ENCODE peak calls at places on chromosomes 11 and 22, in five cellular contexts. M, T, Z, Q and K are unnamed samples.

GRCh38 chr11:130523166-130523565 is 74.7 kb downstream of the ADAMTS15 start:
- DNase-seq in M (no peak), T (no peak), Z (no peak), Q (no peak), K (no peak)

GRCh38 chr11:71200761-71201160 is 51.6 kb downstream of the SHANK2 start:
- DNase-seq in M (no peak), T (no peak), Z (no peak), Q (no peak), K (no peak)

GRCh38 chr11:109033627-109034340 is 368.9 kb downstream of the DDX10 start:
- DNase-seq in M (no peak), T (no peak), Z (no peak), Q (no peak), K (no peak)

GRCh38 chr11:37861671-37862070 is 1263.6 kb upstream of the RAG2 start:
- DNase-seq in M (no peak), T (no peak), Z (no peak), Q (no peak), K (no peak)

GRCh38 chr11:93591247-93591898 is 48.2 kb upstream of the SMCO4 start:
- DNase-seq in M (no peak), T (no peak), Z (peak; percentile 19), Q (no peak), K (no peak)

GRCh38 chr22:23180893-23181762 is 819 bp downstream of the BCR start:
- DNase-seq in M (no peak), T (peak; percentile 97), Z (no peak), Q (no peak), K (peak; percentile 73)

GRCh38 chr22:20013382-20013871 is 3.2 kb downstream of the ARVCF start:
- DNase-seq in M (no peak), T (peak; percentile 90), Z (no peak), Q (peak; percentile 82), K (no peak)

GRCh38 chr22:28181332-28181731 is 262.3 kb upstream of the PITPNB start:
- DNase-seq in M (no peak), T (no peak), Z (no peak), Q (no peak), K (no peak)

GRCh38 chr22:25081409-25081824 is 118.2 kb upstream of the CRYBB3 start:
- DNase-seq in M (no peak), T (peak; percentile 38), Z (peak; percentile 15), Q (peak; percentile 9), K (no peak)

GRCh38 chr11:101612481-101612880 is 28.7 kb upstream of the TRPC6 start:
- DNase-seq in M (no peak), T (no peak), Z (no peak), Q (no peak), K (no peak)

GRCh38 chr22:24497879-24498278 is 2.7 kb downstream of the UPB1 start:
- DNase-seq in M (no peak), T (no peak), Z (no peak), Q (no peak), K (no peak)

GRCh38 chr11:119365071-119365591 is 16.4 kb downstream of the USP2 start:
- DNase-seq in M (no peak), T (no peak), Z (no peak), Q (no peak), K (no peak)

GRCh38 chr22:22106855-22107254 is 124.3 kb upstream of the TOP3B start:
- DNase-seq in M (no peak), T (no peak), Z (no peak), Q (no peak), K (no peak)

GRCh38 chr11:13784848-13785247 is 116.4 kb downstream of the FAR1 start:
- DNase-seq in M (no peak), T (no peak), Z (no peak), Q (no peak), K (no peak)

GRCh38 chr11:123798079-123798478 is 8.1 kb downstream of the OR6M1 start:
- DNase-seq in M (no peak), T (no peak), Z (no peak), Q (no peak), K (no peak)

GRCh38 chr22:19821523-19822300 is 33.0 kb downstream of the GNB1L start:
- DNase-seq in M (no peak), T (no peak), Z (no peak), Q (no peak), K (no peak)

GRCh38 chr22:46006379-46007002 is 29.5 kb upstream of the WNT7B start:
- DNase-seq in M (peak; percentile 78), T (peak; percentile 83), Z (peak; percentile 60), Q (peak; percentile 90), K (peak; percentile 97)

GRCh38 chr11:126442523-126442922 is 87.0 kb downstream of the ST3GAL4 start:
- DNase-seq in M (no peak), T (no peak), Z (no peak), Q (no peak), K (no peak)

GRCh38 chr11:76591416-76591815 is 79.1 kb downstream of the LRRC32 start:
- DNase-seq in M (no peak), T (no peak), Z (no peak), Q (no peak), K (peak; percentile 53)

GRCh38 chr11:114738954-114739353 is 60.6 kb downstream of the NXPE2 start:
- DNase-seq in M (no peak), T (peak; percentile 30), Z (peak; percentile 22), Q (peak; percentile 18), K (no peak)

GRCh38 chr11:66459138-66459778 is 7.4 kb upstream of the PELI3 start:
- DNase-seq in M (no peak), T (no peak), Z (no peak), Q (no peak), K (no peak)

GRCh38 chr11:71252782-71253730 is 679 bp upstream of the SHANK2 start:
- DNase-seq in M (no peak), T (no peak), Z (peak; percentile 48), Q (peak; percentile 18), K (no peak)

GRCh38 chr11:128776434-128777284 is 82.8 kb downstream of the FLI1 start:
- DNase-seq in M (no peak), T (peak; percentile 58), Z (peak; percentile 22), Q (peak; percentile 70), K (no peak)

GRCh38 chr11:30107899-30108298 is 91.1 kb upstream of the KCNA4 start:
- DNase-seq in M (no peak), T (no peak), Z (no peak), Q (no peak), K (no peak)

GRCh38 chr11:18641677-18642076 is 7.5 kb upstream of the SPTY2D1 start:
- DNase-seq in M (no peak), T (no peak), Z (no peak), Q (no peak), K (no peak)

GRCh38 chr11:36711104-36711825 is 113.2 kb upstream of the RAG2 start:
- DNase-seq in M (no peak), T (no peak), Z (no peak), Q (no peak), K (no peak)

GRCh38 chr11:86192858-86193257 is 51.7 kb upstream of the EED start:
- DNase-seq in M (no peak), T (no peak), Z (no peak), Q (no peak), K (no peak)

GRCh38 chr22:32858121-32858703 is 56.7 kb downstream of the TIMP3 start:
- DNase-seq in M (no peak), T (no peak), Z (no peak), Q (no peak), K (no peak)

GRCh38 chr22:31286360-31287255 is 5.7 kb downstream of the PIK3IP1 start:
- DNase-seq in M (no peak), T (no peak), Z (no peak), Q (no peak), K (no peak)

GRCh38 chr22:22833059-22833458 is 54.6 kb upstream of the IGLL5 start:
- DNase-seq in M (no peak), T (no peak), Z (no peak), Q (no peak), K (no peak)

GRCh38 chr11:60863550-60864521 is 3.5 kb upstream of the ZP1 start:
- DNase-seq in M (no peak), T (no peak), Z (no peak), Q (no peak), K (peak; percentile 31)

GRCh38 chr22:26811717-26811992 is 154.3 kb downstream of the MIAT start:
- DNase-seq in M (no peak), T (no peak), Z (no peak), Q (no peak), K (no peak)

GRCh38 chr11:120561286-120561685 is 49.7 kb downstream of the GRIK4 start:
- DNase-seq in M (no peak), T (no peak), Z (no peak), Q (no peak), K (peak; percentile 27)

GRCh38 chr11:105611837-105612480 is 2.1 kb downstream of the GRIA4 start:
- DNase-seq in M (no peak), T (no peak), Z (no peak), Q (no peak), K (no peak)

GRCh38 chr11:84924290-84924689 is 702.9 kb downstream of the DLG2 start:
- DNase-seq in M (no peak), T (no peak), Z (no peak), Q (no peak), K (no peak)

GRCh38 chr11:3055881-3056280 is 1.3 kb downstream of the CARS1 start:
- DNase-seq in M (no peak), T (no peak), Z (no peak), Q (no peak), K (peak; percentile 68)

GRCh38 chr11:131889760-131890620 is 519.6 kb downstream of the NTM start:
- DNase-seq in M (no peak), T (no peak), Z (no peak), Q (no peak), K (no peak)

GRCh38 chr22:39185601-39186012 is 33.1 kb upstream of the CBX7 start:
- DNase-seq in M (no peak), T (peak; percentile 44), Z (no peak), Q (peak; percentile 37), K (peak; percentile 81)